ENCODE peak calls at places on chromosomes 12 and 14, in nine cellular contexts. I is ovary, N is AG09309, J is lower lobe of right lung, B is HCT116, O is pancreas, Y is left ventricle myocardium inferior, Q is right lobe of liver, D is cardiac muscle cell. Z is an unnamed sample.

GRCh38 chr12:51183816-51184215 is 10.9 kb upstream of the TFCP2 start:
- DNase-seq in I (no peak), N (no peak), J (no peak), B (no peak), O (peak; percentile 91), Y (peak; percentile 61), Q (no peak), D (peak; percentile 77), Z (peak; percentile 26)

GRCh38 chr14:104019029-104019428 is 66.5 kb upstream of the ASPG start:
- DNase-seq in I (no peak), N (no peak), J (no peak), B (no peak), O (no peak), Y (no peak), Q (no peak), D (no peak), Z (no peak)

GRCh38 chr12:111360325-111360930 is 8.5 kb downstream of the PHETA1 start:
- DNase-seq in I (no peak), N (no peak), J (no peak), B (no peak), O (no peak), Y (no peak), Q (no peak), D (no peak), Z (no peak)

GRCh38 chr12:85979641-85980040 is 105.5 kb downstream of the NTS start:
- DNase-seq in I (no peak), N (no peak), J (no peak), B (no peak), O (no peak), Y (no peak), Q (no peak), D (no peak), Z (no peak)

GRCh38 chr12:90305379-90305778 is 596.7 kb upstream of the ATP2B1 start:
- DNase-seq in I (no peak), N (no peak), J (no peak), B (peak; percentile 6), O (no peak), Y (no peak), Q (no peak), D (no peak), Z (no peak)

GRCh38 chr12:102964872-102965271 is 7.4 kb downstream of the ASCL1 start:
- DNase-seq in I (no peak), N (no peak), J (peak; percentile 49), B (no peak), O (no peak), Y (no peak), Q (no peak), D (no peak), Z (no peak)

GRCh38 chr12:87439990-87440827 is 589.0 kb downstream of the C12orf50 start:
- DNase-seq in I (no peak), N (no peak), J (no peak), B (peak; percentile 84), O (no peak), Y (no peak), Q (no peak), D (peak; percentile 86), Z (peak; percentile 97)

GRCh38 chr12:79681008-79681590 is 9.7 kb downstream of the PAWR start:
- DNase-seq in I (no peak), N (no peak), J (no peak), B (no peak), O (no peak), Y (no peak), Q (no peak), D (peak; percentile 51), Z (peak; percentile 77)

GRCh38 chr12:16515666-16516065 is 90.3 kb downstream of the LMO3 start:
- DNase-seq in I (no peak), N (no peak), J (no peak), B (no peak), O (no peak), Y (no peak), Q (no peak), D (peak; percentile 77), Z (peak; percentile 20)

GRCh38 chr14:32078030-32078793 is 1.1 kb downstream of the ARHGAP5 start:
- DNase-seq in I (peak; percentile 63), N (no peak), J (peak; percentile 50), B (no peak), O (peak; percentile 41), Y (peak; percentile 33), Q (peak; percentile 58), D (peak; percentile 57), Z (peak; percentile 22)

GRCh38 chr14:104219731-104220224 is 81.4 kb downstream of the KIF26A start:
- DNase-seq in I (peak; percentile 23), N (no peak), J (peak; percentile 20), B (no peak), O (no peak), Y (no peak), Q (no peak), D (no peak), Z (no peak)

GRCh38 chr14:52241102-52241793 is 26.2 kb upstream of the PTGDR start:
- DNase-seq in I (no peak), N (peak; percentile 73), J (no peak), B (no peak), O (no peak), Y (no peak), Q (no peak), D (peak; percentile 78), Z (peak; percentile 73)

GRCh38 chr12:2163172-2163927 is 110.6 kb downstream of the CACNA1C start:
- DNase-seq in I (peak; percentile 94), N (peak; percentile 79), J (peak; percentile 52), B (no peak), O (peak; percentile 48), Y (peak; percentile 89), Q (peak; percentile 65), D (peak; percentile 98), Z (peak; percentile 99)

GRCh38 chr14:38211258-38211735 is 3.6 kb downstream of the SSTR1 start:
- DNase-seq in I (no peak), N (no peak), J (no peak), B (no peak), O (no peak), Y (no peak), Q (no peak), D (peak; percentile 8), Z (no peak)

GRCh38 chr12:122596838-122597237 is 69.8 kb downstream of the KNTC1 start:
- DNase-seq in I (no peak), N (no peak), J (no peak), B (no peak), O (no peak), Y (no peak), Q (no peak), D (no peak), Z (no peak)

DNA sequence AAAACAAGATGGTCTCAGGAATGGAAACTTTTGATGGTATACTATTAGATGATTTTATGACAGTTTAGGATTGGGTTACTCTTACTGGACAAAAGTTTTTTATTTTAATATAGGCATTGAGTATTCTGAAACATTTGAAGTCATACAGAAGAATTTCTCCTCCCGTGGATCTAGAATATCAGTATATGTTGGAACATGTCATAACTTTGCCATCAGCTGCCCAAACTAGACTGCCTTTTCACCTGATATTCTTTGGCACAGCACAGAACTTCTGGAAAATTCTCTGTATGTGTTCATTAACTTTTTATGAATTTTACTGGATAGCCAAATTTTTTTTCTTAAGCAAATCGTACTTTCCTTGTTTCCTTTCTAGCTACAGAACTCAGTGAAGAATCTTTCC is 75.4 kb downstream of the KNTC1 start:
- DNase-seq in I (no peak), N (no peak), J (no peak), B (no peak), O (no peak), Y (no peak), Q (no peak), D (no peak), Z (no peak)
- TF ChIP-seq CTCF in I (no peak), N (no peak), J (no peak), B (no peak), O (no peak), Y (no peak), Q (no peak), D (no peak), Z (no peak)

GRCh38 chr12:120227233-120228040 is 26.5 kb upstream of the RPLP0 start:
- DNase-seq in I (no peak), N (no peak), J (no peak), B (no peak), O (no peak), Y (no peak), Q (peak; percentile 83), D (no peak), Z (no peak)

GRCh38 chr12:120229583-120230325 is 28.8 kb upstream of the RPLP0 start:
- DNase-seq in I (no peak), N (no peak), J (peak; percentile 54), B (no peak), O (no peak), Y (no peak), Q (no peak), D (peak; percentile 61), Z (no peak)

GRCh38 chr12:120228291-120229070 is 27.6 kb upstream of the RPLP0 start:
- DNase-seq in I (peak; percentile 91), N (peak; percentile 21), J (peak; percentile 88), B (no peak), O (peak; percentile 85), Y (peak; percentile 87), Q (peak; percentile 96), D (peak; percentile 87), Z (peak; percentile 51)

GRCh38 chr12:120229071-120229582 is 28.2 kb upstream of the RPLP0 start:
- DNase-seq in I (no peak), N (no peak), J (no peak), B (no peak), O (no peak), Y (no peak), Q (no peak), D (peak; percentile 35), Z (no peak)

DNA sequence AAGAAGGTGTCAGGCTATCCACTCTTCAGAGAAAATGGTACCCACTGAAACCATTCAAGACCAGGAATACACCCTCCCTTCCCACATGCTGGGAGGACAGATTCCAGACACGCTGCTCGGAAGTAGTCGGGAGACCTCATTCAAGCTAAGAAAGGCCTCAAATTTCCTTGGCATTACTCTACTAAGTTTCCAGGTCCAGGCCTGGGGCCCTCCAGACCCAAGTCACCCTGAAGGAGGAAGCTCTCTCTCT is 27.1 kb upstream of the RPLP0 start:
- DNase-seq in I (no peak), N (no peak), J (no peak), B (no peak), O (no peak), Y (no peak), Q (no peak), D (no peak), Z (no peak)
- TF ChIP-seq CTCF in I (no peak), N (no peak), J (no peak), B (no peak), O (no peak), Y (no peak), Q (no peak), D (no peak), Z (no peak)

GRCh38 chr12:32981139-32981538 is 84.6 kb upstream of the PKP2 start:
- DNase-seq in I (no peak), N (no peak), J (no peak), B (no peak), O (no peak), Y (no peak), Q (no peak), D (no peak), Z (no peak)
- TF ChIP-seq CTCF in I (no peak), N (no peak), J (no peak), B (no peak), O (no peak), Y (no peak), Q (no peak), D (no peak), Z (no peak)

DNA sequence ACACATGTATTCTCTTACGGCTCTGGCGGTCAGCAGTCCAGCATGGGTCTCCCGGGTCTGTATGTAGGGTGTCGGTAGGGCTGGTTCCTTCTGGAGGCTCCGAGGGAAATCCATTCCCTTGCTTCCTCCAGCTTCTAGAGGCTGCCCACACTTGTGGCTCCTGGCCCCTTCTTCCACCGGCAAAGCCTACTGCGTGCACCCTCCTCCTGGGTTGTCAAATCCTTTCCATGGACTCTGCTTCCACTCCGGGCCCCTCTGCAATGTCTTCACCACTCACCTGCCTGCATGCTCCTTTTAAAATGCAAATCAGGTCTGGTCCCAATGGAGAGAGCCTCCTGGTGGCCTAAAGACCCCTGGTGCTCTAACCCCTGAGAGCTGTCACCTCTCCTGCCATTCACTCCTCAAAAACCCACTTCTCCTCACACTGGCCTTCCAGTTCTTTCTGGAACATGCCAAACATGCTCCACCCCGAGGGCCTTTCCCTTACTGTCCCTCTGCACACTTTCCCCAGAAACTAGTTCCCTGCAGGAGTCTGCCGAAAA is 108.5 kb downstream of the DICER1 start:
- DNase-seq in I (peak; percentile 3), N (no peak), J (no peak), B (no peak), O (no peak), Y (no peak), Q (no peak), D (no peak), Z (no peak)
- TF ChIP-seq CTCF in I (no peak), N (no peak), J (no peak), B (no peak), O (no peak), Y (no peak), Q (no peak), D (no peak), Z (no peak)